ENCODE peak calls at places on chromosome 2, in six cellular contexts. J, B, O, E, W and C are unnamed samples.

GRCh38 chr2:61707984-61708852 is 145.6 kb downstream of the FAM161A start:
- DNase-seq in J (peak; percentile 70), B (no peak), O (peak; percentile 23), E (no peak), W (peak; percentile 69), C (peak; percentile 35)

GRCh38 chr2:235521844-235522243 is 28.0 kb downstream of the AGAP1 start:
- DNase-seq in J (no peak), B (no peak), O (no peak), E (no peak), W (no peak), C (peak; percentile 25)

GRCh38 chr2:72940786-72941185 is 23.5 kb downstream of the EMX1 start:
- DNase-seq in J (peak; percentile 55), B (no peak), O (peak; percentile 47), E (no peak), W (no peak), C (peak; percentile 33)

GRCh38 chr2:186554450-186554849 is 35.4 kb upstream of the ITGAV start:
- DNase-seq in J (no peak), B (no peak), O (no peak), E (no peak), W (no peak), C (peak; percentile 28)

GRCh38 chr2:191501390-191502168 is 176.4 kb upstream of the NABP1 start:
- DNase-seq in J (no peak), B (no peak), O (no peak), E (no peak), W (no peak), C (peak; percentile 84)

GRCh38 chr2:113806217-113806913 is 49.9 kb upstream of the SLC35F5 start:
- DNase-seq in J (no peak), B (peak; percentile 65), O (no peak), E (no peak), W (peak; percentile 77), C (no peak)

GRCh38 chr2:79512442-79513401 is at the start of gene CTNNA2:
- DNase-seq in J (peak; percentile 82), B (peak; percentile 58), O (no peak), E (no peak), W (no peak), C (peak; percentile 0)

GRCh38 chr2:240191001-240191400 is 50.5 kb upstream of the OTOS start:
- DNase-seq in J (no peak), B (peak; percentile 23), O (no peak), E (no peak), W (no peak), C (no peak)

DNA sequence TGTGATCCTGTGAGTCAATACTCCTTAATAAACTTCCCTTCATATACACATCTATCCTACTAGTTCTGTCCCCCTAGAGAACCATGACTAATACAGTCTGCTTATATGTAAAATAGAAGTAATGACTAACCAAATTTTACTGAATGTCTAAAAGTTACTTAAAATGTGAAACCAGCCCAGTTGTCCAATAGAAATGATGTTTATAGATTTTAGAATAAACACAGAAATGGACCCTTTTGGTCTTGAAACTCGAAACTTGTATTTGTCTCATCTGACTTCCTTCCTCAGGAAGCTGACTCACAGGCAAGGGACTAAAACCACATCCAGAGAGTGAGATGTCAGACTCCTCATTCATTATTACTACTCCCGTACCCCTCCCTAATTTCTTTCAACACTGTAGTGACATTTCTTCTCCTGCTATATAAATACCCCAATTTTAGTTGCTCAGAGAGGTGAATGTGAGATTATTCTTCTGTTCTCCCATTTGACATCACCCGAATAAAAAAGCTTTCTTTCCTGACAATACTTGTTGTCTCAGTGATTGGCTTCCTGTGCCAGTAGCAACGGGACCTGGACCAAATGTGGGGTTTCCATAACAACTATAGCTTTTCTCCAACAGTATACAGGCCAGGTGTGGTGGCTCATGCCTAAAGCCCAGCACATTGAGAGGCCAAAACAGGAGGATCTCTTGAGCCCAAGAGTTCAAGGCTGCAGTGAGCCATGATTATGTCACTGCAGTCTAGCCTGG is 486.0 kb downstream of the ERBB4 start:
- DNase-seq in J (no peak), B (no peak), O (peak; percentile 38), E (no peak), W (no peak), C (peak; percentile 66)
- H3K4me3 ChIP-seq in J (no peak overlapping the region), B (no peak overlapping the region), O (no peak overlapping the region), E (no peak overlapping the region), W (no peak overlapping the region), C (no peak overlapping the region)

GRCh38 chr2:9843229-9844035 is at the start of gene TAF1B:
- DNase-seq in J (peak; percentile 90), B (peak; percentile 90), O (peak; percentile 75), E (peak; percentile 84), W (peak; percentile 92), C (peak; percentile 89)
- TF ChIP-seq CTCF in J (peak; percentile 11), B (peak; percentile 21), O (peak; percentile 28), E (no peak), W (no peak), C (peak; percentile 43)

GRCh38 chr2:178173657-178174056 is 20.7 kb upstream of the OSBPL6 start:
- DNase-seq in J (no peak), B (no peak), O (no peak), E (no peak), W (no peak), C (no peak)
- H3K4me3 ChIP-seq in J (no peak overlapping the region), B (no peak overlapping the region), O (no peak overlapping the region), E (no peak overlapping the region), W (no peak overlapping the region), C (no peak overlapping the region)

GRCh38 chr2:17148298-17149228 is 369.7 kb downstream of the RAD51AP2 start:
- DNase-seq in J (no peak), B (no peak), O (no peak), E (no peak), W (no peak), C (peak; percentile 2)
- TF ChIP-seq CTCF in J (no peak), B (no peak), O (peak; percentile 63), E (no peak), W (no peak), C (peak; percentile 29)

DNA sequence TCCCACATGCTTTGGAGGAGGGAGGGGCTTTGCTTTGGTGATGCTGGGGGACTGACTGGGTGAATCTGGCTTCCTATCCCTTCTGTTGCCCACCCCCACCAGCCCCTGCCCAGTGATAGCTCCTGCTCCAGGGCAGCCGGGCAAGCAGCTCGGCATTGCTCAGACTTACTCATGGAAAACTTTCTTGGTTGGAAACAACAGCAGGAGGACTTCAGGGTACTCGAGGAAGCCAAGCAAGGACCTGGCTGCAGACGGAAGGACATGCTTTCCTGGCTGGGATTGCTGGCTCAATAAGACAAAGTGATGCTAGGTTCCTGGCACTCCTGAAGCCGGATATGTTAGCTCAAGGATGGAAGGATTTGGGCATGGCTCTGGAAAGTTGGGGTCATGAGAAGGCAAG is 3.0 kb downstream of the SPEG start:
- DNase-seq in J (no peak), B (no peak), O (no peak), E (no peak), W (no peak), C (no peak)
- H3K4me3 ChIP-seq in J (no peak overlapping the region), B (no peak overlapping the region), O (no peak overlapping the region), E (no peak overlapping the region), W (no peak overlapping the region), C (no peak overlapping the region)

GRCh38 chr2:172200495-172201085 is 97.9 kb upstream of the DLX2 start:
- DNase-seq in J (no peak), B (no peak), O (no peak), E (no peak), W (no peak), C (peak; percentile 70)
- TF ChIP-seq CTCF in J (peak; percentile 4), B (peak; percentile 56), O (peak; percentile 58), E (peak; percentile 28), W (peak; percentile 84), C (peak; percentile 71)

DNA sequence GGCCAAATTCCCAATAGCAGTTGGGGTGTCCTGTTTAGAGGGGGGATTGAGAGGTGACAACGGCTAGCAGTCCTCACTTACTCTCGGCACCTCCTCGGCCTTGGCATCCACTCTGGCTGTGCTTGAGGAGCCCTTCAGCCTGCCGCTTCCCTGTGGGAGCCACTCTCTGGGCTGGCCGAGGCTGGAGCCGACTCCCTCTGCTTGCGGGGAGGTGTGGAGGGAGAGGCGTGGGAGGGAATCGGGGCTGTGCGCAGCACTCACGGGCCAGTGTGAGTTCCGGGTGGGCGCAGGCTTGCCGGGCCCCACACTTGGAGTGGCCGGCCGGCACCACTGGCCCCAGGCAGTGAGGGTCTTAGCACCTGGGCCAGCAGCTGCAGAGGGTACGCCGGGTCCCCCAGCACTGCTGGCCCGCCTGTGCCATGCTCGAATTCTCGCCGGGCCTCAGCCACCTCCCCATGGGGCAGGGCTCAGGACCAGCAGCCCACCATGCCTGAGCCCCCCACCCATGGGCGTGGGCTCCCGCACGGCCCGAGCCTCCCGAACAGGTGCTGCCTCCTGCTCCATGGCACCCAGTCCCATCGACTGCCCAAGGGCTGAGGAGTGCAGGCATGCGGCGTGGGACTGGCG is 705.9 kb upstream of the ZNF804A start:
- DNase-seq in J (no peak), B (no peak), O (no peak), E (no peak), W (no peak), C (no peak)
- H3K4me3 ChIP-seq in J (no peak overlapping the region), B (no peak overlapping the region), O (no peak overlapping the region), E (no peak overlapping the region), W (no peak overlapping the region), C (no peak overlapping the region)

DNA sequence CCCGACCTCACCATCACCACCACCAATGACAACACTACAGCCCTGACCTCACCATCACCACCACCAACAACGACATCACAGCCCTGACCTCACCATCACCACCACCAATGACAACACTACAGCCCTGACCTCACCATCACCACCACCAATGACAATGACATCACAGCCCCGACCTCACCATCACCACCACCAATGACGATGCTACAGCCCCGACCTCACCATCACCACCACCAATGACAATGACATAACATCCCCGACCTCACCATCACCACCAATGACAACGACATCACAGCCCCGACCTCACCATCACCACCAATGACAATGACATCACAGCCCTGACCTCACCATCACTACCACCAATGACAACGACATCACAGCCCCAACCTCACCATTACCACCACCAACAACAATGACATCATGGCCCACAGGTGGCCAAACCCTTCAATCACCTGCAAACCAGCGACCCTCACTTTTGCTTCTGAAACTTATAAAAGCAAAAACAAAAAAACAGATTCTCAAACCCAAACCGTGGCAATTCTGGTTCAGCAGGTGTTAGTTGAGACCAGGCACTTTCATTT is 70.7 kb upstream of the TMEM18 start:
- DNase-seq in J (no peak), B (no peak), O (no peak), E (no peak), W (no peak), C (no peak)
- TF ChIP-seq CTCF in J (no peak), B (no peak), O (no peak), E (no peak), W (no peak), C (no peak)

GRCh38 chr2:176637497-176638166 is 368.4 kb downstream of the MTX2 start:
- DNase-seq in J (peak; percentile 73), B (peak; percentile 59), O (no peak), E (no peak), W (no peak), C (peak; percentile 16)
- H3K4me3 ChIP-seq in J (peak overlapping the region; percentile 3), B (peak overlapping the region; percentile 50), O (peak overlapping the region; percentile 63), E (peak overlapping the region; percentile 55), W (peak overlapping the region; percentile 37), C (peak overlapping the region; percentile 68)

DNA sequence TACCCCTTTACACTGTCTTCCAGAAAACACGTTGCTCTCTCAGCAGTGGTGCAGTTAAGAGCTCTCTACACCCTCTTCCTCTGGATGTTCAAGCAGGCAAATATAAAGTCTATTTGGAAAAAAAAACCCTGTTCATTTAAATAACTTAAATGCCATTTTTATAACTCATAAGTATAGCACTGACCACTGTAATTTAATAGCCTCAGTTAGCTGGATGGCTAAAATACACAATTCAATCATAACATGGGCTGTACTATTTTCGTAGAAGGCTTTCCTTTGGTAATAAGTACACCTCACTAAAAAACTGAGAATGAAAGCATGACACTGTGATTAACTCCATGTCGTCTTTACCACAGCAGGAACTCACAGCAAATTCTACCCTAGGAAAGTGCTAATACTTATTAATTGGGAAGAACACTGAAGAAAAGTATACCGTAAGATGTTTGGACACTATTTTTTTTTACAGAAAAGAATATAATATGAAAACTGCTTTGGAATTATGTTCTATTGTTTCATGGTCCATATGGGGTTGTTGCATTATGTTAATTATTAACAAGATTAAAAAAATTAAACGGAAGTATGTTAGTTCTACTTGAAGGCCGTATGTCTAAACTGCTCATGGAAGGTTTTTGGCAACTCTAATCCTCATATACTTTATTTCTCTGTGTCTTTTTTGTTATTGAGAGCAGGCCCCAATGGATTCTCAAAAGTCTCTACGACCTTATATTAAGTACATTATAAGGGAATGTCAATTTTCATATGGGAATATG is 269.1 kb downstream of the ZNF385B start:
- DNase-seq in J (no peak), B (no peak), O (peak; percentile 44), E (no peak), W (no peak), C (peak; percentile 27)
- TF ChIP-seq CTCF in J (no peak), B (no peak), O (no peak), E (no peak), W (no peak), C (no peak)